ENCODE peak calls at places on chromosomes 11 and 22, in eight cellular contexts. C is CD8-positive, alpha-beta T cell; V is SK-N-SH; S is spleen; O is ovary; T is heart right ventricle; D is H9; W is mammary epithelial cell. A is an unnamed sample. For H3K4me1, the result is how much of the 10 kb centered on the place peaks cover.

GRCh38 chr11:9459573-9460321 is 1.1 kb upstream of the ZNF143 start:
- DNase-seq in C (no peak), V (peak), S (peak), O (peak), T (no peak), D (no peak), W (peak), A (no peak)

GRCh38 chr11:97865424-97866012 is 1155.2 kb upstream of the CNTN5 start:
- DNase-seq in C (no peak), V (no peak), S (no peak), O (no peak), T (no peak), D (no peak), W (no peak), A (no peak)

GRCh38 chr22:25282671-25283561 is 63.5 kb downstream of the CRYBB2 start:
- DNase-seq in C (no peak), V (peak), S (no peak), O (no peak), T (no peak), D (peak), W (no peak), A (no peak)

GRCh38 chr11:38646382-38646781 is 2048.3 kb upstream of the RAG2 start:
- DNase-seq in C (no peak), V (no peak), S (no peak), O (no peak), T (no peak), D (no peak), W (no peak), A (no peak)

GRCh38 chr22:19870153-19871022 is 15.7 kb upstream of the GNB1L start:
- DNase-seq in C (no peak), V (no peak), S (peak), O (peak), T (peak), D (peak), W (no peak), A (peak)

GRCh38 chr11:114340311-114341131 is 44.3 kb downstream of the NNMT start:
- DNase-seq in C (no peak), V (peak), S (peak), O (peak), T (peak), D (peak), W (peak), A (peak)

GRCh38 chr11:11253995-11254394 is 99.1 kb downstream of the CSNK2A3 start:
- DNase-seq in C (no peak), V (no peak), S (no peak), O (no peak), T (no peak), D (no peak), W (no peak), A (no peak)

GRCh38 chr11:8917157-8917820 is 6.3 kb downstream of the AKIP1 start:
- DNase-seq in C (no peak), V (no peak), S (no peak), O (peak), T (no peak), D (peak), W (peak), A (peak)

GRCh38 chr11:123561046-123561781 is 93.2 kb downstream of the SCN3B start:
- DNase-seq in C (no peak), V (peak), S (no peak), O (peak), T (no peak), D (peak), W (no peak), A (no peak)

GRCh38 chr11:132131962-132132361 is 761.5 kb downstream of the NTM start:
- DNase-seq in C (no peak), V (no peak), S (no peak), O (no peak), T (no peak), D (peak), W (no peak), A (no peak)

GRCh38 chr11:2691991-2692841 is 7.6 kb downstream of the KCNQ1OT1 start:
- DNase-seq in C (no peak), V (no peak), S (peak), O (peak), T (no peak), D (peak), W (no peak), A (peak)

GRCh38 chr22:48105254-48105653 is 1342.8 kb downstream of the TBC1D22A start:
- DNase-seq in C (no peak), V (no peak), S (no peak), O (no peak), T (no peak), D (no peak), W (no peak), A (no peak)

GRCh38 chr11:67367014-67367835 is 6.2 kb downstream of the CLCF1 start:
- DNase-seq in C (no peak), V (no peak), S (peak), O (no peak), T (no peak), D (no peak), W (no peak), A (no peak)

GRCh38 chr11:48169706-48170105 is 46.9 kb upstream of the OR4B1 start:
- DNase-seq in C (no peak), V (no peak), S (no peak), O (no peak), T (peak), D (no peak), W (no peak), A (peak)

GRCh38 chr11:77503006-77503405 is 29.1 kb upstream of the PAK1 start:
- DNase-seq in C (no peak), V (peak), S (no peak), O (no peak), T (no peak), D (no peak), W (no peak), A (no peak)

GRCh38 chr11:76321820-76322524 is 59.0 kb downstream of the THAP12 start:
- DNase-seq in C (no peak), V (no peak), S (peak), O (no peak), T (no peak), D (no peak), W (no peak), A (no peak)

GRCh38 chr11:97722065-97722464 is 1298.7 kb upstream of the CNTN5 start:
- DNase-seq in C (no peak), V (no peak), S (no peak), O (no peak), T (no peak), D (no peak), W (peak), A (no peak)

GRCh38 chr22:37080438-37080837 is 28.9 kb downstream of the KCTD17 start:
- DNase-seq in C (no peak), V (no peak), S (no peak), O (no peak), T (no peak), D (no peak), W (no peak), A (no peak)

GRCh38 chr22:19271273-19271855 is 20.2 kb downstream of the CLTCL1 start:
- DNase-seq in C (no peak), V (no peak), S (no peak), O (no peak), T (no peak), D (no peak), W (no peak), A (no peak)

GRCh38 chr11:124210421-124210820 is 27.3 kb downstream of the OR10D3 start:
- DNase-seq in C (no peak), V (no peak), S (no peak), O (no peak), T (no peak), D (no peak), W (no peak), A (no peak)

GRCh38 chr22:48493733-48494132 is 1333.9 kb downstream of the BRD1 start:
- DNase-seq in C (no peak), V (no peak), S (peak), O (no peak), T (no peak), D (peak), W (no peak), A (peak)

GRCh38 chr11:86459002-86459385 is 84.3 kb downstream of the CCDC81 start:
- DNase-seq in C (no peak), V (no peak), S (no peak), O (no peak), T (no peak), D (no peak), W (no peak), A (no peak)

GRCh38 chr11:97937501-97937900 is 1083.2 kb upstream of the CNTN5 start:
- DNase-seq in C (no peak), V (no peak), S (no peak), O (no peak), T (no peak), D (no peak), W (no peak), A (no peak)

GRCh38 chr11:114076974-114077373 is 17.5 kb downstream of the ZBTB16 start:
- DNase-seq in C (no peak), V (peak), S (no peak), O (no peak), T (no peak), D (no peak), W (no peak), A (no peak)

GRCh38 chr22:23158516-23159286 is 13.4 kb downstream of the RAB36 start:
- DNase-seq in C (no peak), V (no peak), S (peak), O (no peak), T (no peak), D (no peak), W (no peak), A (no peak)

GRCh38 chr11:2088284-2088683 is 50.9 kb downstream of the IGF2 start:
- DNase-seq in C (no peak), V (no peak), S (no peak), O (no peak), T (no peak), D (peak), W (no peak), A (no peak)

GRCh38 chr22:42943981-42944380 is 71.0 kb downstream of the PACSIN2 start:
- DNase-seq in C (no peak), V (no peak), S (no peak), O (no peak), T (no peak), D (no peak), W (no peak), A (peak)

GRCh38 chr22:36379593-36380361 is 8.0 kb downstream of the MYH9 start:
- DNase-seq in C (no peak), V (no peak), S (peak), O (no peak), T (no peak), D (no peak), W (peak), A (peak)

GRCh38 chr22:48342016-48342415 is 1485.7 kb downstream of the BRD1 start:
- DNase-seq in C (no peak), V (no peak), S (peak), O (no peak), T (no peak), D (no peak), W (no peak), A (peak)

GRCh38 chr11:128756469-128756868 is 62.6 kb downstream of the FLI1 start:
- DNase-seq in C (no peak), V (no peak), S (no peak), O (no peak), T (no peak), D (no peak), W (no peak), A (no peak)

GRCh38 chr11:112520293-112520692 is 259.6 kb upstream of the PLET1 start:
- DNase-seq in C (no peak), V (no peak), S (no peak), O (no peak), T (no peak), D (no peak), W (no peak), A (no peak)

GRCh38 chr22:28012811-28013460 is 93.9 kb upstream of the PITPNB start:
- DNase-seq in C (no peak), V (no peak), S (peak), O (no peak), T (no peak), D (no peak), W (peak), A (no peak)

GRCh38 chr11:125553357-125553756 is 15.9 kb upstream of the EI24 start:
- DNase-seq in C (no peak), V (peak), S (no peak), O (no peak), T (no peak), D (no peak), W (no peak), A (no peak)

GRCh38 chr22:22721681-22722309 is 77.4 kb downstream of the GGTLC2 start:
- DNase-seq in C (no peak), V (no peak), S (no peak), O (peak), T (no peak), D (no peak), W (peak), A (no peak)

GRCh38 chr11:122215244-122215992 is 99.4 kb upstream of the BLID start:
- DNase-seq in C (no peak), V (peak), S (peak), O (peak), T (peak), D (peak), W (no peak), A (peak)

GRCh38 chr11:59872076-59872475 is 5.8 kb upstream of the TCN1 start:
- DNase-seq in C (no peak), V (no peak), S (no peak), O (no peak), T (no peak), D (no peak), W (no peak), A (no peak)

GRCh38 chr22:26479792-26480610 is 3.6 kb downstream of the HPS4 start:
- DNase-seq in C (no peak), V (no peak), S (no peak), O (no peak), T (no peak), D (no peak), W (no peak), A (no peak)

GRCh38 chr11:12692238-12693074 is 18.2 kb downstream of the TEAD1 start:
- DNase-seq in C (no peak), V (peak), S (no peak), O (peak), T (peak), D (no peak), W (peak), A (peak)

GRCh38 chr11:79244175-79244804 is 196.5 kb downstream of the TENM4 start:
- DNase-seq in C (no peak), V (no peak), S (no peak), O (no peak), T (no peak), D (no peak), W (peak), A (no peak)

GRCh38 chr22:24407884-24408283 is 19.5 kb upstream of the ADORA2A start:
- DNase-seq in C (no peak), V (peak), S (no peak), O (no peak), T (no peak), D (no peak), W (no peak), A (no peak)

DNA sequence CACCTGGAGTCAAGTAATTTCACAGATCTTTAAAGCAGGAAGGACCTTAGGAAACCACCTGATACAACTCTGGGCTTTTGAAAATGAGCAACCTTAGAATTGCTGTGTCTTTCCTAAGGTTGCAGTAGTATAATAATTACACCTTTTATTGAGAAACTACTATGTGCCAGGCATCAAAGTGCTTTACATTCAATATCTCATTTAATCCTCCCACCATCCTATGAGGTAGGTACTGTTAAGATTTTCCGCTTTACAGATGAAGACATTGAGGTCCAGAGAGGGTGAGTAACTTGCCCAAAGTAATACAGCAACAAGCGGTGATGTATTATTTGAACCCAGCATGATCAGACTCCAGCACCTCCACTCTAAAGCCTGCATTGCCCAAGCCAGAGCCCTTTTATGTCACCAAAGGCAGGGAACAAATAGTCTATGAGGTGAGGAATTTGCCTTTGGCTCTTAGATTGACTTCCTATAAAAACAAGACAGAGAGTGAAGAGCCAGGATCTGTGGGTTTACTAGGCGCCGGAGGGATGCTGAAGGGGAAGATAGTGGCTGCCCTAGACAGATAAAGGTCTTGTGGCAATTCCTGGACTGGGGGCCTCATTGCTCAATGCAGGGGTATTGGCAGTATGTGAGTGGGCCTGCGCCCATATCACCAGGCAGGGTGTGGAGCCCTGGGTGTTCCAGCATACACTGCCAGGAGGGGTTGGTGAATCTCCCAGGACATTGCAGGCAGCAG is 157.1 kb downstream of the FBXO7 start:
- DNase-seq in C (no peak), V (no peak), S (no peak), O (no peak), T (no peak), D (no peak), W (no peak), A (no peak)
- H3K4me1 ChIP-seq in C (under half), V (under half), S (under half), O (under half), T (under half), D (under half), W (under half), A (under half)

GRCh38 chr22:31635638-31636306 is 26.2 kb downstream of the PISD start:
- DNase-seq in C (no peak), V (no peak), S (no peak), O (no peak), T (no peak), D (no peak), W (no peak), A (no peak)
- H3K27ac ChIP-seq in C (no peak), V (no peak), S (peak), O (no peak), T (no peak), D (no peak), W (no peak), A (no peak)

DNA sequence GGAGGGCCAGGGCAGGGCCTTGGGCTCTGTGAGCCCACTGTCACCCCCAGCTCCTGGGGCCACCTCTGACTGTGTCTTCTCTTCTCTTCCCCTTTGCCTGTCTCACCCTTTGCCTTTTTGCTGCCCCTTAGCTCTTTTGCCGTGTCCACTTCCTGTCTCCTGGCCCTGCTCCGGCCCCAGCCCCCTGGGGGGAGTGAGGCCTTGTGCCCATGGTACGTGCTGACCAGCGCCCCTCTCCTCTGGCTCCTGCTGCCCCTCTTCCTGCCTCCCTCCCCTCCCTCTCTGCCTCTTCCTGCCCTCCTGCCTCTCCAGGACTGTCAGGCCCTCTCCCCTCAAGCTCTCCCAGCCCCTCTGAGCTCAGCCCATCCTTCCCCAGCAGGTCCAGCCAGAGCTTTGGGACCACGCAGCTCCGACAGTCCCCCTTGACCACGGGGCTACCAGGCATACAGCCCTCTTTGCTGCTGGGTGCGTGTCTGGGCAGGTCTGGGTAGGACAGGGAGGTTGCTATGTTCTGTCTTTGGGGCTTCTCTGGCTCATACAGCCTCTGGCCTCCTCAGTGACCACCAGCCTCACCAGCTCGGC is 11.7 kb downstream of the TMEM258 start:
- DNase-seq in C (no peak), V (no peak), S (peak), O (no peak), T (peak), D (no peak), W (no peak), A (no peak)
- H3K4me1 ChIP-seq in C (under half), V (under half), S (under half), O (under half), T (under half), D (under half), W (under half), A (under half)

DNA sequence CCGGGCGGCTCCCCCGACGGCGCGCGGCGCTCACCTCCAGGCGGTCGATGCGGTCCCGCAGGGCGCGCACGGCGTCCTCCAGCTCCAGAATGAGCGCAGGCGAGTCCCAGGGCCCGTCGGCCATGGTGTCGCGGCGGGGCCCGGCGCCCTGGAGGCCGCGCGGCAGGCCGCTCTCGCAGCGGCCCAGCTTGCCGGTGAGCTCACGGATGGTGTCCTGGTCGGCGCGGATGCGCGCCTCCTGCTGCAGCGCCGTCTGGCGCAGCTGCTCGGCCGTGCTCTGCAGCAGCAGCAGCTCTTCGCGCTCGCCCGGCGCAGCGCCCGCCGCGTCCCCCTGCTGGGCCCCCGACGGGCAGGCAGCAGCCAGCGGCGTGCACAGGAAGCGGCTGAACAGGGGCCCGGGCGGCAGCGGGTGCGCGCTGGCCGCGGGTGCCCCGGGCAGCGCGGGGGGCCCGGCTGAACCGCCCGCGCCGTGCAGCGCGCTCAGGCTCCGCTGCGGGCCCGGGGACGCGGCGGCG is 570 bp downstream of the NPTXR start:
- DNase-seq in C (peak), V (peak), S (peak), O (peak), T (peak), D (peak), W (peak), A (no peak)
- H3K27ac ChIP-seq in C (no peak), V (no peak), S (no peak), O (peak), T (peak), D (no peak), W (no peak), A (peak)